ENCODE peak calls at places on chromosomes 6 and 20, in four cellular contexts. One of them, this sample, is unnamed.

GRCh38 chr6:2979819-2980464 is 8.6 kb upstream of the SERPINB6 start:
- DNase-seq in HepG2: no peak
- DNase-seq in WTC11: no peak
- DNase-seq in K562: no peak
- DNase-seq in this sample: no peak

GRCh38 chr6:163349001-163349680 is 65.4 kb upstream of the QKI start:
- DNase-seq in HepG2: no peak
- DNase-seq in WTC11: no peak
- DNase-seq in K562: no peak
- DNase-seq in this sample: no peak

GRCh38 chr20:61497029-61497627 is 245.1 kb downstream of the CDH4 start:
- DNase-seq in WTC11: no peak
- DNase-seq in K562: no peak
- DNase-seq in HepG2: no peak
- DNase-seq in this sample: no peak

GRCh38 chr6:6806793-6807518 is 218.4 kb downstream of the LY86 start:
- DNase-seq in HepG2: no peak
- DNase-seq in WTC11: no peak
- DNase-seq in K562: peak
- DNase-seq in this sample: no peak

GRCh38 chr6:141443668-141444067 is 689.1 kb upstream of the GJE1 start:
- DNase-seq in WTC11: no peak
- DNase-seq in HepG2: no peak
- DNase-seq in K562: no peak
- DNase-seq in this sample: no peak

GRCh38 chr6:40692311-40692710 is 105.1 kb upstream of the LRFN2 start:
- DNase-seq in K562: no peak
- DNase-seq in HepG2: no peak
- DNase-seq in WTC11: no peak
- DNase-seq in this sample: no peak

GRCh38 chr6:30981942-30982772 is 1.4 kb upstream of the MUC21 start:
- DNase-seq in WTC11: peak
- DNase-seq in HepG2: peak
- DNase-seq in K562: peak
- DNase-seq in this sample: no peak

GRCh38 chr6:142373268-142374089 is 71.7 kb downstream of the ADGRG6 start:
- DNase-seq in WTC11: no peak
- DNase-seq in K562: no peak
- DNase-seq in HepG2: peak
- DNase-seq in this sample: no peak

GRCh38 chr6:308307-308706 is 16.0 kb downstream of the DUSP22 start:
- DNase-seq in K562: no peak
- DNase-seq in WTC11: no peak
- DNase-seq in HepG2: no peak
- DNase-seq in this sample: no peak

GRCh38 chr6:137870744-137871247 is 3.7 kb downstream of the TNFAIP3 start:
- DNase-seq in HepG2: peak
- DNase-seq in K562: no peak
- DNase-seq in WTC11: no peak
- DNase-seq in this sample: no peak

GRCh38 chr6:3384346-3385143 is 72.3 kb downstream of the SLC22A23 start:
- DNase-seq in WTC11: no peak
- DNase-seq in K562: no peak
- DNase-seq in HepG2: no peak
- DNase-seq in this sample: no peak

DNA sequence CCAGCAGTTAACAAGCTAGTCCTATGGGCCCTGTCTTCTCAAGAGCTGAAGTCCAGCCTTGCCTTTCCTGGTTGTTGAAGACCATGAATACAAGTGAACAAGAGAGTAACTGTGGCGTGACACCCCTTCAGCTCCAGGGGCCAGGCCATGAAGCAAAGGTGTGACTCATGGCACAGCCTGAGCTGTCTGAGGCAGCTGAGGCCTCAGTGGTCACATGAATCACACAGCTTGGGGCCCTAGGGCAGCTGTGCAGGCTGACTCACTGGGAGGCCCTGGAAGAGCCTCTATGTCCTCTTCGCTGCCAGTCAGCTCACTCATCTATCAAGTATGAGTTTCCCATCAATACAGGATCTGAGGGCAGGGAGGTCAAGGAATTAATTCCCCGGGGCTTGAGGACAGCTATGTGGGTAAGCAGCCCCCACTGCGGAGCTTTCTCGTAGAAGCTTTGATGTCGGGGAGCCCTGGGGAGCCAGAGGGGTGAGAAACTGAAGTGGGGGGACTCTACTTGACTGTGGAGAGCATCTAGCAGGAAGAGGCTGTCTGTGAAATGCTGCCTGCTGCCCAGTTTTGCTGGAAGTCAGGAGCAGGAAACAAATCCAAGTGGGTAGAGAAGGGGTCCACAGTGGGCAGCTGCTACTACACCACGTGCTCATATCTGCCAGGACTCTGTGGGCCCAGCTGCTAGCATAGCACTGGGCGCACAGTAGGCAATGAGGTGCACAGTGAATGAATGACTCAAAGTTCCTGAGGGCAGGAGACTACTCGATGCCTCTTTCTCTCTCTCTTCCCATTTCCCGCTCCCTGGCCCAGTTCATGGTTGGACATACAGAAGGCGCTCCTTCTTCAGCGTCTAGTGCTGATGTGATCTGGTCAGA is 13.7 kb upstream of the FAM83C start:
- DNase-seq in K562: peak
- DNase-seq in HepG2: peak
- DNase-seq in WTC11: no peak
- DNase-seq in this sample: no peak
- TF ChIP-seq FOXJ3 in K562: no peak
- TF ChIP-seq FOXJ3 in HepG2: no peak
- TF ChIP-seq FOXJ3 in WTC11: no peak
- TF ChIP-seq FOXJ3 in this sample: no peak

GRCh38 chr6:91185072-91185471 is 598.2 kb upstream of the MAP3K7 start:
- DNase-seq in K562: no peak
- DNase-seq in HepG2: no peak
- DNase-seq in WTC11: no peak
- DNase-seq in this sample: no peak

DNA sequence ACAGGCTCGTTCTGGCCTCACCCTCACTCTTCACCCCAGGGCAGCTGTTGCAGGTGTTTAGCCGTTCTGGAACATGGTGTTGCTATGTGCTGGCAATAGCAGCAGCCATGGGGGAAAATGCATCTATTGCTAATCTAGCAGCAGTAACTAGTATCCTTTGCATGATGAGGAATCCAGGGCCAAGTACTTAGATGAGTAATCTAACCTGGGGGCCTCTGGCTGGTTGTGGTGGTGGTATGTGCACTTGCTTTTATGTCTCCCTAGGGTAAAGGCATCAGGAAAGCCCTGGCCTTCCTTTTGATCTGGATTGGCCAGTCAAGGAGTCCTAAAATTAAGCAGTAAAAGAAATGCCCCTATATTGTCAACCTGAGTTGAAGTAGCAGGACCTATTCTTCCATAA is 594.5 kb upstream of the MAP3K7 start:
- DNase-seq in K562: no peak
- DNase-seq in WTC11: no peak
- DNase-seq in HepG2: no peak
- DNase-seq in this sample: no peak
- TF ChIP-seq FOXJ3 in K562: no peak
- TF ChIP-seq FOXJ3 in WTC11: no peak
- TF ChIP-seq FOXJ3 in HepG2: no peak
- TF ChIP-seq FOXJ3 in this sample: no peak

DNA sequence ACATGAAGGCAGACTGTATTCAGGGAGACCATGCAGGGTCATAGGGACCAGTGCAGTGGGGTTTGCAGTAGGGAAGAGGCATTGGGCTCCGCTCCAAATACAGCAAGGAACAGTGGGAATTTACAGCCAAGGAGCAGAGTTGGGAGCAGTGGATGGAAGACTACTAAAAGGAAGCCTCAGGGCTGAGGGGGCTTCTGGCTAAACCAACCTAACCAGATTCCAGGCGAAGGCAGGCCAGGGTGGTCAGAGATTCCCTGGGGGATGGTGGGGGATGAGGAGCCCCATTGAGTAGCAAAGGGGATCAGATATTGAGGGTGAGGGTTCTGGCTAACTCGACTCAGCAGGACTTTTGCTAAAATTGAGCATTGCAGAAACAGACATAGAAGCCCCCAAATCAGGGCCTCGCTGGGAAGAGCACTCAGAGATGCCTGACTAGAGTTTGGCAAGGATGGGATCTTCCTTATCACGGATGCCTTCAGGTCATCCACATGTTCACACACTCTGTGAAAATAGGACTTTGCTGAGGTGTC is 172.0 kb downstream of the ZDHHC14 start:
- DNase-seq in WTC11: no peak
- DNase-seq in HepG2: no peak
- DNase-seq in K562: no peak
- DNase-seq in this sample: no peak
- TF ChIP-seq FOXJ3 in WTC11: no peak
- TF ChIP-seq FOXJ3 in HepG2: no peak
- TF ChIP-seq FOXJ3 in K562: no peak
- TF ChIP-seq FOXJ3 in this sample: no peak

GRCh38 chr20:52311209-52311794 is 119.7 kb upstream of the ZFP64 start:
- DNase-seq in K562: no peak
- DNase-seq in WTC11: peak
- DNase-seq in HepG2: no peak
- DNase-seq in this sample: no peak

GRCh38 chr20:52312131-52312729 is 120.7 kb upstream of the ZFP64 start:
- DNase-seq in K562: peak
- DNase-seq in HepG2: peak
- DNase-seq in WTC11: peak
- DNase-seq in this sample: peak

GRCh38 chr20:52318601-52319000 is 127.0 kb upstream of the ZFP64 start:
- DNase-seq in K562: no peak
- DNase-seq in HepG2: no peak
- DNase-seq in WTC11: no peak
- DNase-seq in this sample: no peak

GRCh38 chr20:52313335-52313963 is 121.9 kb upstream of the ZFP64 start:
- DNase-seq in HepG2: peak
- DNase-seq in WTC11: peak
- DNase-seq in K562: no peak
- DNase-seq in this sample: peak
- TF ChIP-seq FOXJ3 in HepG2: no peak
- TF ChIP-seq FOXJ3 in WTC11: no peak
- TF ChIP-seq FOXJ3 in K562: no peak
- TF ChIP-seq FOXJ3 in this sample: no peak

GRCh38 chr20:6162239-6162638 is 39.4 kb upstream of the FERMT1 start:
- DNase-seq in WTC11: no peak
- DNase-seq in HepG2: no peak
- DNase-seq in K562: no peak
- DNase-seq in this sample: no peak
- TF ChIP-seq FOXJ3 in WTC11: no peak
- TF ChIP-seq FOXJ3 in HepG2: no peak
- TF ChIP-seq FOXJ3 in K562: no peak
- TF ChIP-seq FOXJ3 in this sample: no peak

GRCh38 chr20:59999502-59999901 is 41.3 kb downstream of the CDH26 start:
- DNase-seq in HepG2: no peak
- DNase-seq in WTC11: no peak
- DNase-seq in K562: no peak
- DNase-seq in this sample: no peak

GRCh38 chr20:60003776-60004175 is 45.6 kb downstream of the CDH26 start:
- DNase-seq in WTC11: no peak
- DNase-seq in K562: no peak
- DNase-seq in HepG2: no peak
- DNase-seq in this sample: no peak

GRCh38 chr20:60001027-60001567 is 42.9 kb downstream of the CDH26 start:
- DNase-seq in WTC11: no peak
- DNase-seq in K562: no peak
- DNase-seq in HepG2: no peak
- DNase-seq in this sample: no peak

GRCh38 chr20:59997886-59998285 is 39.7 kb downstream of the CDH26 start:
- DNase-seq in WTC11: no peak
- DNase-seq in K562: no peak
- DNase-seq in HepG2: no peak
- DNase-seq in this sample: no peak

GRCh38 chr20:60000271-60001026 is 42.2 kb downstream of the CDH26 start:
- DNase-seq in K562: no peak
- DNase-seq in HepG2: no peak
- DNase-seq in WTC11: no peak
- DNase-seq in this sample: no peak
- TF ChIP-seq FOXJ3 in K562: no peak
- TF ChIP-seq FOXJ3 in HepG2: no peak
- TF ChIP-seq FOXJ3 in WTC11: no peak
- TF ChIP-seq FOXJ3 in this sample: no peak

GRCh38 chr6:127869772-127870404 is 31.0 kb downstream of the THEMIS start:
- DNase-seq in K562: no peak
- DNase-seq in HepG2: no peak
- DNase-seq in WTC11: no peak
- DNase-seq in this sample: no peak
- TF ChIP-seq FOXJ3 in K562: no peak
- TF ChIP-seq FOXJ3 in HepG2: no peak
- TF ChIP-seq FOXJ3 in WTC11: no peak
- TF ChIP-seq FOXJ3 in this sample: no peak

GRCh38 chr6:133047065-133047665 is 194.0 kb upstream of the EYA4 start:
- DNase-seq in HepG2: no peak
- DNase-seq in K562: no peak
- DNase-seq in WTC11: no peak
- DNase-seq in this sample: no peak
- TF ChIP-seq FOXJ3 in HepG2: no peak
- TF ChIP-seq FOXJ3 in K562: no peak
- TF ChIP-seq FOXJ3 in WTC11: no peak
- TF ChIP-seq FOXJ3 in this sample: no peak